ENCODE peak calls at places on chromosome 5, in four cellular contexts. Z is HL-60, R is K562, D is GM12878. P is an unnamed sample.

GRCh38 chr5:139644001-139644456 is 4.1 kb upstream of the CXXC5 start:
- DNase-seq in Z (no peak), R (no peak), D (no peak), P (no peak)

GRCh38 chr5:138656916-138657315 is 81.7 kb upstream of the HSPA9 start:
- DNase-seq in D (no peak), R (no peak), Z (no peak), P (no peak)

GRCh38 chr5:4142842-4143241 is 547.2 kb downstream of the IRX1 start:
- DNase-seq in Z (no peak), R (no peak), D (no peak), P (no peak)

GRCh38 chr5:143964919-143965318 is 153.0 kb downstream of the HMHB1 start:
- DNase-seq in D (no peak), R (no peak), Z (no peak), P (no peak)

GRCh38 chr5:77431719-77432118 is 60.4 kb downstream of the WDR41 start:
- DNase-seq in R (no peak), D (no peak), Z (no peak), P (no peak)

GRCh38 chr5:169786219-169786618 is 149.1 kb downstream of the DOCK2 start:
- DNase-seq in D (no peak), Z (no peak), R (no peak), P (no peak)

GRCh38 chr5:104344809-104345512 is 782.4 kb upstream of the NUDT12 start:
- DNase-seq in D (no peak), Z (no peak), R (no peak), P (no peak)

GRCh38 chr5:15555176-15555575 is 55.2 kb downstream of the FBXL7 start:
- DNase-seq in D (no peak), R (no peak), Z (no peak), P (no peak)

GRCh38 chr5:9924614-9925013 is 294.5 kb upstream of the TAS2R1 start:
- DNase-seq in Z (peak; percentile 12), R (no peak), D (peak; percentile 46), P (no peak)

GRCh38 chr5:33649801-33650482 is 209.2 kb downstream of the TARS1 start:
- DNase-seq in D (no peak), Z (no peak), R (no peak), P (no peak)

GRCh38 chr5:28576022-28576421 is 1537.6 kb upstream of the CDH9 start:
- DNase-seq in D (no peak), R (no peak), Z (no peak), P (no peak)

GRCh38 chr5:133240425-133241091 is 188.7 kb downstream of the HSPA4 start:
- DNase-seq in Z (peak; percentile 66), R (peak; percentile 95), D (peak; percentile 76), P (no peak)

GRCh38 chr5:34959323-34959722 is 30.0 kb downstream of the DNAJC21 start:
- DNase-seq in D (peak; percentile 63), R (peak; percentile 31), Z (no peak), P (peak; percentile 32)

GRCh38 chr5:109359643-109360042 is 50.1 kb downstream of the PJA2 start:
- DNase-seq in R (no peak), D (no peak), Z (no peak), P (no peak)

GRCh38 chr5:135206862-135207261 is 172.8 kb upstream of the PITX1 start:
- DNase-seq in R (no peak), Z (no peak), D (no peak), P (no peak)

GRCh38 chr5:140131967-140132409 is 6.3 kb downstream of the IGIP start:
- DNase-seq in Z (no peak), D (no peak), R (no peak), P (no peak)

GRCh38 chr5:14577964-14578363 is 3.6 kb upstream of the OTULINL start:
- DNase-seq in D (no peak), R (peak; percentile 20), Z (no peak), P (no peak)

GRCh38 chr5:76947064-76947463 is 5.8 kb upstream of the CRHBP start:
- DNase-seq in R (peak; percentile 84), Z (no peak), D (no peak), P (no peak)

GRCh38 chr5:1227669-1228068 is 2.5 kb downstream of the SLC6A18 start:
- DNase-seq in R (no peak), Z (no peak), D (no peak), P (no peak)

GRCh38 chr5:76715734-76716455 is at the start of gene F2R:
- DNase-seq in D (no peak), Z (no peak), R (peak; percentile 81), P (peak; percentile 69)

GRCh38 chr5:169374761-169375160 is 73.8 kb upstream of the SLIT3 start:
- DNase-seq in Z (no peak), R (no peak), D (no peak), P (no peak)

GRCh38 chr5:81751836-81752643 is 1.1 kb upstream of the SSBP2 start:
- DNase-seq in D (no peak), R (peak; percentile 58), Z (no peak), P (no peak)

GRCh38 chr5:73354406-73354805 is 94.2 kb downstream of the FOXD1 start:
- DNase-seq in D (no peak), Z (no peak), R (no peak), P (no peak)

GRCh38 chr5:169148066-169148740 is 152.7 kb downstream of the SLIT3 start:
- DNase-seq in R (no peak), D (no peak), Z (no peak), P (no peak)

GRCh38 chr5:61342066-61342465 is 10.0 kb downstream of the ZSWIM6 start:
- DNase-seq in D (no peak), Z (no peak), R (no peak), P (no peak)

GRCh38 chr5:145347026-145347616 is 488.0 kb downstream of the PRELID2 start:
- DNase-seq in Z (no peak), D (no peak), R (peak; percentile 0), P (no peak)

GRCh38 chr5:71693828-71694427 is 25.1 kb upstream of the CARTPT start:
- DNase-seq in Z (no peak), R (peak; percentile 54), D (no peak), P (no peak)

GRCh38 chr5:39203951-39204350 is 15.4 kb downstream of the FYB1 start:
- DNase-seq in Z (no peak), D (no peak), R (no peak), P (no peak)

GRCh38 chr5:64619609-64620008 is 70.7 kb upstream of the SHISAL2B start:
- DNase-seq in Z (no peak), R (no peak), D (no peak), P (no peak)

GRCh38 chr5:173764321-173765029 is 123.7 kb upstream of the CPEB4 start:
- DNase-seq in R (peak; percentile 87), D (no peak), Z (no peak), P (no peak)

GRCh38 chr5:133041157-133041784 is 10.5 kb upstream of the HSPA4 start:
- DNase-seq in Z (no peak), R (no peak), D (no peak), P (no peak)

GRCh38 chr5:107184066-107184465 is 486.7 kb downstream of the EFNA5 start:
- DNase-seq in R (no peak), Z (no peak), D (no peak), P (no peak)

GRCh38 chr5:14305045-14305444 is 161.9 kb downstream of the TRIO start:
- DNase-seq in Z (no peak), D (no peak), R (peak; percentile 14), P (no peak)

GRCh38 chr5:138583984-138584637 is 8.9 kb upstream of the HSPA9 start:
- DNase-seq in D (no peak), Z (no peak), R (no peak), P (no peak)

GRCh38 chr5:57072218-57072892 is 101.5 kb upstream of the GPBP1 start:
- DNase-seq in R (no peak), Z (no peak), D (no peak), P (no peak)

GRCh38 chr5:76986828-76987526 is 34.1 kb downstream of the CRHBP start:
- DNase-seq in Z (no peak), D (no peak), R (peak; percentile 17), P (no peak)

GRCh38 chr5:38645508-38645907 is 89.1 kb upstream of the LIFR start:
- DNase-seq in D (no peak), R (no peak), Z (no peak), P (no peak)

GRCh38 chr5:74446673-74447337 is 193.7 kb downstream of the ENC1 start:
- DNase-seq in R (peak; percentile 11), Z (no peak), D (no peak), P (no peak)

GRCh38 chr5:132714456-132715307 is 22.7 kb downstream of the KIF3A start:
- DNase-seq in D (no peak), Z (no peak), R (peak; percentile 6), P (no peak)

GRCh38 chr5:68266457-68266856 is 50.9 kb downstream of the PIK3R1 start:
- DNase-seq in R (no peak), Z (no peak), D (no peak), P (no peak)

GRCh38 chr5:12570688-12571087 is 666.4 kb upstream of the CTNND2 start:
- DNase-seq in R (no peak), Z (no peak), D (no peak), P (no peak)
- TF ChIP-seq SPI1 in R (no peak), Z (no peak), D (no peak), P (no peak)

DNA sequence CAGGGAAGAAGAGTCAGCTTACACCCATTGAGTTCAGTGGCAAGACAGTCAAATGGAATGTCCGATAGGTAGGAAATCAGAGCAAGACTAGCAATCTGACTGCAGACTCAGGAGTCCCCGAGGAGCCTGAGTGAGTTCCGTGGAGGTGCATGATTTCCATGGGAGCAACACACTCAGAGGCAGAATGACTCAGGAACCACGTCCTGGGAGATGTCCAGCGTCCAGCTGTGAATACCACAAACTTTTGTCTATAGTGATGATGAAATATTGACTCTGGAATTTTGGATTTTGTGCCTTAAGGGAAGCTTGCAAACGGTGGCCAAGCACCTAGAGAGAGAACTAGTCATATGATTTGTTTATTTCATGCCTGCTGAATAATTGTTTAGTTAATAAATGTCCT is 100.5 kb downstream of the PDE4D start:
- DNase-seq in R (no peak), Z (no peak), D (no peak), P (no peak)
- TF ChIP-seq SPI1 in R (no peak), Z (no peak), D (no peak), P (no peak)

GRCh38 chr5:59766394-59766793 is 127.1 kb downstream of the PDE4D start:
- DNase-seq in D (no peak), Z (no peak), R (no peak), P (no peak)
- TF ChIP-seq SPI1 in D (no peak), Z (no peak), R (no peak), P (no peak)

DNA sequence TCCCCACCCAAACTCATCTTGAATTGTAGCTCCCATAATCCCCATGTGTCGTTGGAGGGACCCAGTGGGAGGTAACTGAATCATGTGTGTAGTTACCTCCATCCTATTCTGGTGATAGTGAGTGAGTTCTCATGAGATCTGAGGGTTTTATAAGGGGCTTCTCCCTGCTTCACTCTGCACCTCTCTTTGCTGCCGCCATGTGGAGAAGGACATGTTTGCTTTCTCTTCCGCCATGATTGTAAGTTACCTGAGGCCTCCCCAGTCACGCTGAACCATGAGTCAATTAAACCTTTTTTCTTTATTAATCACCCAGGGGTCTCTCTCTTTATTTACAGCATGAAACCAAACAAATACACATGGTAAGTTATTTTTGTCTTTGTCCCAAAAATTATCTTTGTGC is 726.1 kb downstream of the CDH18 start:
- DNase-seq in D (no peak), R (peak; percentile 7), Z (no peak), P (no peak)
- TF ChIP-seq SPI1 in D (no peak), R (no peak), Z (no peak), P (no peak)

GRCh38 chr5:150649108-150649827 is 8.8 kb downstream of the SYNPO start:
- DNase-seq in D (no peak), R (no peak), Z (no peak), P (no peak)
- TF ChIP-seq SPI1 in D (no peak), R (no peak), Z (no peak), P (no peak)

P was measured in GM12891.